ENCODE peak calls at places on chromosomes 5 and 9, in five cellular contexts. K is Karpas-422, J is GM12878, T is H9, S is fibroblast of lung. Z is an unnamed sample.

GRCh38 chr5:577800-578199 is 34.3 kb upstream of the CEP72 start:
- DNase-seq in J (no peak), K (no peak), S (no peak), T (no peak), Z (no peak)

GRCh38 chr5:84568171-84568570 is 183.5 kb upstream of the EDIL3 start:
- DNase-seq in J (no peak), T (no peak), S (no peak), K (no peak), Z (no peak)

GRCh38 chr5:135240781-135241360 is 158.2 kb downstream of the MACROH2A1 start:
- DNase-seq in S (no peak), J (no peak), K (no peak), T (no peak), Z (no peak)

GRCh38 chr5:502325-503079 is 21.7 kb downstream of the SLC9A3 start:
- DNase-seq in T (no peak), J (no peak), K (no peak), S (no peak), Z (peak; percentile 6)

GRCh38 chr9:121133104-121133816 is 58.5 kb downstream of the CNTRL start:
- DNase-seq in K (no peak), J (no peak), S (no peak), T (peak; percentile 83), Z (no peak)

GRCh38 chr9:79565245-79565644 is 6.5 kb upstream of the TLE4 start:
- DNase-seq in K (no peak), T (no peak), J (peak; percentile 42), S (no peak), Z (no peak)

GRCh38 chr5:101687630-101688029 is 608.5 kb downstream of the SLCO4C1 start:
- DNase-seq in S (peak; percentile 32), J (no peak), T (no peak), K (no peak), Z (no peak)

GRCh38 chr5:157681048-157681447 is 9.7 kb downstream of the C5orf52 start:
- DNase-seq in S (no peak), J (no peak), K (no peak), T (no peak), Z (no peak)

GRCh38 chr9:110015759-110016158 is 192.2 kb downstream of the C9orf152 start:
- DNase-seq in J (no peak), K (no peak), T (no peak), S (peak; percentile 94), Z (peak; percentile 95)

GRCh38 chr9:116945817-116946216 is 258.7 kb downstream of the TRIM32 start:
- DNase-seq in T (no peak), J (no peak), S (no peak), K (peak; percentile 91), Z (no peak)

GRCh38 chr9:4859035-4859434 is 66.3 kb downstream of the RCL1 start:
- DNase-seq in S (no peak), K (no peak), J (no peak), T (no peak), Z (no peak)

GRCh38 chr9:36137392-36138004 is 965 bp downstream of the GLIPR2 start:
- DNase-seq in T (no peak), J (no peak), K (no peak), S (peak; percentile 16), Z (peak; percentile 44)

GRCh38 chr9:91946196-91946595 is 3.8 kb downstream of the ROR2 start:
- DNase-seq in T (no peak), K (no peak), J (no peak), S (no peak), Z (no peak)

GRCh38 chr9:16459421-16460148 is 410.9 kb downstream of the BNC2 start:
- DNase-seq in K (no peak), J (no peak), T (no peak), S (peak; percentile 22), Z (no peak)

GRCh38 chr9:36504154-36504550 is 68.5 kb upstream of the MELK start:
- DNase-seq in S (no peak), K (peak; percentile 38), J (no peak), T (no peak), Z (no peak)

GRCh38 chr5:72290356-72291133 is 29.5 kb downstream of the MRPS27 start:
- DNase-seq in T (no peak), K (peak; percentile 86), S (peak; percentile 38), J (no peak), Z (no peak)

DNA sequence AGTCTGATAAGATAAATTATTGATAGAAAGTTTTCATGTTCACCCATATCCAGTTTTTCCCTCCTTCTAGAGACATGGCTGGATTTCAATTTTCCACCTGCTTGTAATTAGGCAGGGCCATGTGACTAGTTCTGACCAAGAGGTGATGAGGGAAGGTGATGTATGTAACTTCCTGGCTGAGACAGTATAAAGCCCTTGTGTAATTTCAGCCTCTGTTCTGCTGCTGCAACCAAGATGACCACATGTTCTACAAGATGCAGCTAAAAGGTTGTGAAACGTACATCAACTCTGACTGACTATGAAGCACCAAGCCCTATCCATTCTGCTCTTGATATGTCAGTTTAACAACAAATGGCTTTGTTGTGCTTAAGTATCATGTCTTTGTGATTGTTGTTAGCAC is 376.5 kb upstream of the DAB2 start:
- DNase-seq in S (no peak), J (no peak), T (no peak), K (no peak), Z (no peak)
- H3K4me2 ChIP-seq in S (no peak overlapping the region), J (no peak overlapping the region), T (no peak overlapping the region), K (no peak overlapping the region), Z (no peak overlapping the region)

DNA sequence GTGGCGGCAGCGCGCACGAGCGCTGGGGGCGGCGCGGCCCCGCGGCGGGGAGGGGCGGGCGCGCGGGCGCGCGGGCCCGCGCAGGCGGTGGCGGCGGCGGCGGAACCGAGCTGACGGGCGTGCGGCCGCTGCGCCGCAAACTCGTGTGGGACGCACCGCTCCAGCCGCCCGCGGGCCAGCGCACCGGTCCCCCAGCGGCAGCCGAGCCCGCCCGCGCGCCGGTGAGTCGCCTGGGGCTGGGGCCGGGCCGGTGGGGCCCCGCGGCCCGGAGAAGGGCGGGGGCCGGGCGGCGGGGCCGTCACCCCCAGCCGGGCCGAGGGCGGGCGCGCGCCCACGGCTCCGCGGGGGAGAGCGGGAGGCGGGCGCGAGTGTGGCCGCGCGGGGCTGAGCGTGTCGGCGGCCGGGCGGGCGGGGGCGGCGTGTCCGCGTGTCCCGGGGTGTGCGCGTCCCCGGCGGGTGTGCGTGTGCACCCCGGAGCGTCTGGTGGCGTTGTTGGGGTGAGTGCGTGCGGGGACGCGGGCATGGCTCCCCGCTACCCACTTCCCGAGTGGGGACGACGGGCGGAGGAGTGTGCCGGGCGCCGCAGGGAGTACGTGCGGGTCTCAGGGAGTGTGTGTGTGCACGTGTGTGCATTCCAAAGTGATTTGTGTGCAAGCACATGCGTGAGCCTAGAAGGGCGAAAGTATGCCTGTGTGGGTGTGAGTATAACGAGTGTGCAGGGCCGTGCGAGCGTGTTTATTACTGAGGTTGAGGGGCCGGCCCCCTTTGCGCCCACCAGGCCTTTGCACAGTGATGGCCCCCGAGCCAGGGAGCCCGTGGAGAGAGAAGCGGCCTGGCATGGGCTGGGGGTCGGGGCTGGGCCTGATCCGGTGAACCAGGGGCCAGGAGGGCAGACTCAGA is at the start of gene NEK6:
- DNase-seq in K (peak; percentile 77), T (no peak), S (peak; percentile 69), J (no peak), Z (peak; percentile 32)
- H3K4me1 ChIP-seq in K (peaks cover 70% of the 10 kb centered on the region), T (peaks cover 9% of the 10 kb centered on the region), S (peaks cover 36% of the 10 kb centered on the region), J (peaks cover 34% of the 10 kb centered on the region), Z (peaks cover 39% of the 10 kb centered on the region)

DNA sequence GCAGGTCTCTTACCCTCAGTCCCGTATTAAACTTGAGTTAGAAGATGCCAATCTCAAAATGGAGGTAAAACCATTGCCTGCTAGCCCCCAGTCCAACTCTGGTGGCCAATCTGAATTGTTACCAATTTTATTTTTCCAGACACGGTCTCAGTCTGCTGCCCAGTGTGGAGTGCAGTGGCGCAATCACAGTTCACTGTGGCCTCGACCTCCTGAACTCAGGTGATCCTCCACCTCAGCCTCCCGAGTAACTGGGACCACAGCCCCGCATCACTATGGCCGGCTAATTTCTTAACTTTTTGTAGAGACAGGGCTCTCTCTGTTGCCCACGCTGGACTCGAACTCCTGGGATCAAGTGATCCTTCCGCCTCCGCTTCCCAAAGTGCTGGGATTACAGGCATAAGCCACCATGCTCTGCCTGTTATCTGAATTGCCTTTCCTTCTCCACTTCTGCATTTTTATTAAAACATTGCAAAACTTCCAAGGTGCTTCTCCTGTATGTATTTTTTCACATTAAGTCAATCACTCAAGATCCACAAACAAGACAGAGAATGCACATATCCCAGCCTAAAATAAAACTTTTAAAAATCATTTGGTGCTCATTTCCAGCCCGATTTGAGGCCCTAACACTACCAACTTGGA is 2.3 kb downstream of the FANCC start:
- DNase-seq in S (no peak), J (no peak), T (no peak), K (no peak), Z (no peak)
- H3K4me2 ChIP-seq in S (peak overlapping the region; percentile 90), J (peak overlapping the region; percentile 7), T (no peak overlapping the region), K (no peak overlapping the region), Z (no peak overlapping the region)

GRCh38 chr5:122173484-122174191 is 44.3 kb downstream of the ZNF474 start:
- DNase-seq in T (no peak), K (no peak), S (no peak), J (no peak), Z (no peak)

GRCh38 chr5:122180863-122181519 is 51.6 kb downstream of the ZNF474 start:
- DNase-seq in T (no peak), K (no peak), S (peak; percentile 97), J (no peak), Z (peak; percentile 81)

GRCh38 chr5:122175852-122176251 is 46.5 kb downstream of the ZNF474 start:
- DNase-seq in K (no peak), T (no peak), J (no peak), S (peak; percentile 77), Z (no peak)

GRCh38 chr5:122180146-122180712 is 50.9 kb downstream of the ZNF474 start:
- DNase-seq in J (no peak), S (no peak), T (no peak), K (no peak), Z (no peak)

GRCh38 chr5:122177162-122177561 is 47.8 kb downstream of the ZNF474 start:
- DNase-seq in J (no peak), T (no peak), K (no peak), S (no peak), Z (no peak)
- H3K4me1 ChIP-seq in J (no peaks in the 10 kb centered on the region), T (peaks cover 2% of the 10 kb centered on the region), K (no peaks in the 10 kb centered on the region), S (peaks cover 14% of the 10 kb centered on the region), Z (peaks cover 18% of the 10 kb centered on the region)

GRCh38 chr5:56493751-56494150 is 260.6 kb upstream of the ANKRD55 start:
- DNase-seq in J (no peak), K (no peak), T (no peak), S (no peak), Z (no peak)
- H3K4me2 ChIP-seq in J (no peak overlapping the region), K (no peak overlapping the region), T (no peak overlapping the region), S (peak overlapping the region; percentile 3), Z (no peak overlapping the region)

DNA sequence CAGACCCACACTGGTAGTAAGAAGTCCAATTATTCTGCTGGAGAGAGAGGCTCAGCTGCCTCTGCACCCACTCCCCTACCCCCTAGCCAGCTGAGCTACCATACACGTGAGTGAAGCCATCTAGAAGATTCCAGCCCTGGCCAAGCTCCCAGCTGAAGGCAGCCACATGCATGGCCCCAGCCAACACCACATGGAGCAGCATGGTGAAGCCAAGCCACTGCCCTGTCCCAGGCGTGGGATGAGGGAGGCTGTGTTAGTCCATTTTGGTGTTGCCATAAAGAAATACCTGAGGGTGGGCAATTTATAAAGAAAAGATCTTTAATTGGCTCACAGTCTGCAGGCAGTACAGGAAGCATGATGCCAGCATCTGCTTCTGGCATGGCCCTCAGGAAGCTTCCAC is 20.0 kb upstream of the VDAC1 start:
- DNase-seq in K (no peak), T (no peak), J (no peak), S (no peak), Z (no peak)
- H3K4me1 ChIP-seq in K (peaks cover 8% of the 10 kb centered on the region), T (no peaks in the 10 kb centered on the region), J (peaks cover 6% of the 10 kb centered on the region), S (peaks cover 7% of the 10 kb centered on the region), Z (no peaks in the 10 kb centered on the region)

Z was measured in endothelial cell of umbilical vein.